ENCODE peak calls at places on chromosomes 16 and 17, in five cellular contexts. N is NCI-H1105 treated with DMSO at 0.1 percent for 48 hours, D is SHP77 treated with DMSO at 0.1 percent for 48 hours, G is NCI-H2081, R is dorsolateral prefrontal cortex. F is an unnamed sample.

GRCh38 chr16:57725077-57725953 is 10.3 kb upstream of the KATNB1 start:
- DNase-seq in N (peak), D (no peak), G (no peak), R (no peak), F (no peak)

GRCh38 chr17:56912105-56912999 is 1.5 kb downstream of the TRIM25 start:
- DNase-seq in N (no peak), D (no peak), G (no peak), R (no peak), F (no peak)

GRCh38 chr17:41013606-41014005 is 4.7 kb upstream of the KRTAP3-1 start:
- DNase-seq in N (peak), D (no peak), G (no peak), R (no peak), F (no peak)

GRCh38 chr17:70521821-70522256 is 352.5 kb downstream of the KCNJ2 start:
- DNase-seq in N (peak), D (peak), G (no peak), R (no peak), F (no peak)

GRCh38 chr17:17726721-17727060 is 45.4 kb downstream of the RAI1 start:
- DNase-seq in N (no peak), D (no peak), G (no peak), R (no peak), F (no peak)

GRCh38 chr16:1105888-1106620 is 10.0 kb upstream of the C1QTNF8 start:
- DNase-seq in N (peak), D (no peak), G (peak), R (peak), F (peak)

GRCh38 chr16:12061336-12062055 is 85.0 kb downstream of the SNX29 start:
- DNase-seq in N (no peak), D (no peak), G (no peak), R (no peak), F (no peak)

GRCh38 chr17:32836527-32836926 is 40.4 kb downstream of the MYO1D start:
- DNase-seq in N (no peak), D (no peak), G (no peak), R (no peak), F (no peak)

GRCh38 chr17:53687324-53687723 is 135.4 kb upstream of the KIF2B start:
- DNase-seq in N (no peak), D (peak), G (no peak), R (no peak), F (no peak)